ENCODE peak calls at places on chromosomes 11 and 22, in five cellular contexts. A, B, W, Q and G are unnamed samples.

GRCh38 chr11:108817971-108818370 is 153.1 kb downstream of the DDX10 start:
- DNase-seq in A (no peak), B (no peak), W (peak; percentile 33), Q (no peak), G (no peak)

GRCh38 chr11:47904048-47904447 is 55.9 kb upstream of the NUP160 start:
- DNase-seq in A (no peak), B (no peak), W (no peak), Q (no peak), G (no peak)

GRCh38 chr11:12269104-12269441 is 108.3 kb upstream of the PARVA start:
- DNase-seq in A (no peak), B (no peak), W (no peak), Q (no peak), G (no peak)

GRCh38 chr11:69443968-69444364 is 37.5 kb upstream of the LINC01488 start:
- DNase-seq in A (no peak), B (no peak), W (no peak), Q (no peak), G (no peak)

GRCh38 chr11:112785104-112785503 is 176.1 kb upstream of the NCAM1 start:
- DNase-seq in A (no peak), B (no peak), W (no peak), Q (no peak), G (no peak)

GRCh38 chr11:646214-646613 is 9.1 kb downstream of the DRD4 start:
- DNase-seq in A (no peak), B (no peak), W (no peak), Q (no peak), G (no peak)

GRCh38 chr11:3217751-3218482 is 696 bp downstream of the MRGPRG start:
- DNase-seq in A (no peak), B (peak; percentile 77), W (no peak), Q (no peak), G (no peak)

GRCh38 chr22:23753371-23753770 is 854 bp downstream of the VPREB3 start:
- DNase-seq in A (no peak), B (no peak), W (no peak), Q (no peak), G (no peak)

GRCh38 chr22:33569547-33569946 is 350.7 kb downstream of the LARGE1 start:
- DNase-seq in A (no peak), B (no peak), W (no peak), Q (no peak), G (no peak)

GRCh38 chr11:69080361-69080973 is 31.7 kb downstream of the TPCN2 start:
- DNase-seq in A (no peak), B (no peak), W (no peak), Q (no peak), G (no peak)

GRCh38 chr22:34688825-34689224 is 377.1 kb upstream of the ISX start:
- DNase-seq in A (no peak), B (no peak), W (no peak), Q (no peak), G (no peak)

GRCh38 chr22:35893698-35894097 is 134.9 kb downstream of the RBFOX2 start:
- DNase-seq in A (peak; percentile 24), B (no peak), W (no peak), Q (no peak), G (no peak)

GRCh38 chr22:47659467-47660302 is 897.2 kb downstream of the TBC1D22A start:
- DNase-seq in A (no peak), B (no peak), W (no peak), Q (no peak), G (peak; percentile 83)

GRCh38 chr11:11478687-11479086 is 125.6 kb upstream of the CSNK2A3 start:
- DNase-seq in A (no peak), B (no peak), W (no peak), Q (no peak), G (no peak)

DNA sequence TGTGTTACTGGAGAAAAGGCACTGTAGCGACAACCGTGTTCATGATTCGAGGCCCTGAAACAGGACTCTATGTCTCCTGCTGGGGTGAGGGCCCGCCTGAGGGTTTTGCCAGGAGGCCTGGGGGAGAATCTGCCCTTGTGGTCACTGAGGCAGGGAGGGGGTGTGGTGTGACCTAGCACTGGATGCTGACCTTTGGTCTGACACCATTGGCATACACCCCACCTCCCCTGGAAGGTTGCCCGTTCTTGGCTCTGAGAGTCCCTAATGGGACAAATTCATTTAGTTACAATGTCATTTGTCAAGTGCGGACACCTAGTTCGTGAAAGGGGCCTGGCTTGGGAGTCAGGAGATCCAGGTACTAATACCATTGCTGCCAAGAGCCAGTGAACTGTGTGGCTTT is 29.0 kb downstream of the NECTIN1 start:
- DNase-seq in A (no peak), B (no peak), W (no peak), Q (no peak), G (no peak)
- H3K4me1 ChIP-seq in A (peaks cover 5% of the 10 kb centered on the region), B (peaks cover 87% of the 10 kb centered on the region), W (peaks cover 58% of the 10 kb centered on the region), Q (peaks cover 1% of the 10 kb centered on the region), G (peaks cover 4% of the 10 kb centered on the region)

DNA sequence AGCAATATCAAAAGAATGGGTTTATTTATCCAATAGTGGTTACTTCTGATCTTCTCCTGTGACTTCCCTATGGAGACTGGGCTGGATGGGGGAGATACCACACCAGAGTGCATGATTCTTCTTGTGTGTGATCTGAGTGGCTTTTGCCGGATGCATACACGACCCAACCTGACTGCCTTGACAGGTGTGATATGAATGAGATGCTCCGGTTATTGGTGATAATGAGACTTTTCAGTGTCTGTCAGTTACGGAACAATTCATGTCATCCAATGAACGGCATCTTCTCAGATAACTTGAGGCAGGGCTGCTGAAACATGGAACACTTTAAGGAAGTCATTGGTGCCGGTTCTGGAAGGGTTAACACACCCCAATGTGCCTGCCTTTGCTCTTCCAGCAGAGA is 17.7 kb downstream of the FJX1 start:
- DNase-seq in A (no peak), B (no peak), W (no peak), Q (no peak), G (no peak)
- TF ChIP-seq EP300 in A (no peak), B (no peak), W (no peak), Q (no peak), G (no peak)

DNA sequence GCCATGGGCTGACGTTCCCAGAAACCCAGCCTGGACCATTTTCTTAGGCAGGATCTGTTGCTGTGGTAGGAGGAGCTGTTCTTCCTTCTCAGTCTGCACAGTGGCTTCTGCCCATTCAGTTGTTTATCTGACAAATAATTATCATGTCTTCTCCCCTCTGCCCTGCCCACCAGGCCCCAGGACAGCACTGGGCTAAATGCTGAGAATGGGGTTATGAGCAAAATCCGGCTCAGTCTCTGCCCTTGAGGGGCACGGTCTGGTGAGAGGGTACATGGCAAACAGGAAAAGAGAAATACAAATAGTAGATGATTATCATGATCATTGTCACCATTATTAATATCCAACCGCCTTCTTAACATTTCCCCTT is 42.9 kb downstream of the C11orf96 start:
- DNase-seq in A (no peak), B (no peak), W (no peak), Q (no peak), G (no peak)
- H3K4me1 ChIP-seq in A (peaks cover 18% of the 10 kb centered on the region), B (peaks cover 22% of the 10 kb centered on the region), W (peaks cover 72% of the 10 kb centered on the region), Q (peaks cover 35% of the 10 kb centered on the region), G (peaks cover 50% of the 10 kb centered on the region)

DNA sequence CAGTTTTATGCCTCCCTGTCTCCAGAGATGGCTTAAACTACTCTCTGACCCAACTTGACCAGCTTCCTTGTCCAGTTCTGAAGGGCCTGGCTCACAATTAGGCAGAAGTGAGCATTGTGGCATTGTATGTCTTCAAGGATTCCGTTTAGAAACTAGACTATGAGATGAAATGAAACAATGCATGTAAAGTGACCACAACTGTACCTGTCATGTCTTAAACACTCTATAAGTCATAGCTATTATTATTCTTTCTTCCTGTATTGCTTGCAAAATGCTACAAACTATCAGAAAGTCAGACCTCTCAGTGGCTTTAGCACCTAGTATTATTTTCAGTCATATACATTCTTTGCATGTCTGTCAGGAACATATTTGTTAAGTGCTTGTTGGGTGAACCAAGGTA is 127.9 kb upstream of the MTMR2 start:
- DNase-seq in A (no peak), B (no peak), W (no peak), Q (no peak), G (no peak)
- TF ChIP-seq EP300 in A (no peak), B (no peak), W (no peak), Q (no peak), G (no peak)

DNA sequence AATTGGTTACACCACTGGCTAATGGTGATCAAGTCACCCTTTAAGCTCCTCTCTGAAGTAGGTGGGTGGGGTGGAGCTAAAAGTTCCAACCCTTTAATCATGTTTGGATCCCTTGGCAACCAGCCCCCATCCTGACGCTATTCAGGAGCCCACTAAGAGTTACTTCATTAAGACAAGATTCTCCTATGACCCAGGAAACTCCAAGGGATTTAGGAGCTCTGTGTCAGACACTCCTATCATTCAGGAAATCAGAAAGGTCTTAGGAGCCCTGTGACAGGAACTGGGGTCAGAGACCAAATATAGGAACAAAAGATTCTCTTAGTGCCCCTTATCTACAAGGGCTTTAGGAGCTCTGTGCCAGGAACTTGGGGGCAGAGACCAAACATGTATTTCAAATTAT is 141.3 kb downstream of the ATG16L2 start:
- DNase-seq in A (no peak), B (no peak), W (no peak), Q (no peak), G (no peak)
- H3K4me1 ChIP-seq in A (no peaks in the 10 kb centered on the region), B (no peaks in the 10 kb centered on the region), W (peaks cover 14% of the 10 kb centered on the region), Q (no peaks in the 10 kb centered on the region), G (no peaks in the 10 kb centered on the region)

GRCh38 chr11:13434247-13435205 is 28.5 kb downstream of the BTBD10 start:
- DNase-seq in A (no peak), B (no peak), W (no peak), Q (no peak), G (no peak)
- TF ChIP-seq EP300 in A (no peak), B (no peak), W (no peak), Q (no peak), G (no peak)

GRCh38 chr11:96310236-96310635 is 32.8 kb downstream of the MAML2 start:
- DNase-seq in A (no peak), B (no peak), W (no peak), Q (no peak), G (no peak)
- H3K4me1 ChIP-seq in A (peaks cover 60% of the 10 kb centered on the region), B (peaks cover 78% of the 10 kb centered on the region), W (peaks cover 55% of the 10 kb centered on the region), Q (peaks cover 22% of the 10 kb centered on the region), G (peaks cover 99% of the 10 kb centered on the region)

GRCh38 chr11:78354741-78355705 is 62.6 kb downstream of the GAB2 start:
- DNase-seq in A (no peak), B (no peak), W (no peak), Q (no peak), G (no peak)
- TF ChIP-seq EP300 in A (no peak), B (no peak), W (no peak), Q (no peak), G (no peak)

DNA sequence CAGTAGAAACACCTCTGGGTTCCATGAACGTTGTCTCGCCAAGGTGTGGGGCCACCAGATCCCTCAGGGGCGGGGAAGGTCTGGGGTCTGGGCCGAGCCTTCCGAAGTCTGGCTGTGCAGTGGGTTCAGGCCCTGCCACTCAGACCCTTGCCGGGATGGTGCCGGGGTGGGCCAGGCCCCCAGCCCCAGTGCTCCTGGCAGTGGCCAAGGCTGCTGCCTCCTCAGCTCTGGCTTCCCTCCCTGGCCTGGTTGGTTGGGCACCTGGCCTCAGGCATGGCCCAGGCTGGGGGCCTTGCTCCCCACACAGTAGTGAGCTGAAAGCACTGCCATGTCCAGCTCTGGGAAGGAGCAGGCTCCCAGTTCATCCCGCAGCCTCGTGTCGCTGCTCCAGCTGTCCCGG is 48.2 kb upstream of the PPARA start:
- DNase-seq in A (no peak), B (no peak), W (no peak), Q (no peak), G (no peak)
- H3K4me1 ChIP-seq in A (peaks cover 96% of the 10 kb centered on the region), B (peaks cover 99% of the 10 kb centered on the region), W (peaks cover 26% of the 10 kb centered on the region), Q (peaks cover 64% of the 10 kb centered on the region), G (peaks cover 99% of the 10 kb centered on the region)